ENCODE peak calls at places on chromosomes 2 and 18, in ten cellular contexts. T is left lung, O is sigmoid colon, F is globus pallidus, Z is mesothelial cell of epicardium, Q is mesenteric fat pad, A is NCI-H2029, P is AG09309, G is BJ, W is fibroblast of the conjunctiva. S is an unnamed sample.

GRCh38 chr18:26407721-26408601 is 140.4 kb downstream of the KCTD1 start:
- DNase-seq in G (no peak), A (no peak), W (no peak), F (no peak), O (no peak), P (no peak), T (no peak), Z (no peak), Q (no peak), S (no peak)

GRCh38 chr2:136238214-136238551 is 120.2 kb upstream of the CXCR4 start:
- DNase-seq in Z (no peak), P (no peak), F (no peak), T (no peak), G (no peak), O (no peak), A (no peak), W (no peak), Q (no peak), S (no peak)

GRCh38 chr2:200305797-200306718 is at the start of gene SPATS2L:
- DNase-seq in P (no peak), O (peak; percentile 93), Q (peak; percentile 93), A (no peak), W (peak; percentile 47), F (peak; percentile 68), T (peak; percentile 92), Z (peak; percentile 61), G (peak; percentile 49), S (peak; percentile 94)

GRCh38 chr2:143802242-143802641 is 673.0 kb downstream of the ARHGAP15 start:
- DNase-seq in F (no peak), T (no peak), P (no peak), Q (no peak), O (no peak), W (no peak), G (no peak), Z (no peak), A (no peak), S (no peak)

GRCh38 chr2:174778479-174778962 is 14.2 kb upstream of the CHRNA1 start:
- DNase-seq in O (no peak), A (no peak), Z (no peak), P (peak; percentile 98), Q (no peak), T (no peak), W (peak; percentile 80), G (peak; percentile 99), F (no peak), S (peak; percentile 85)

GRCh38 chr18:58781627-58782194 is 83.0 kb upstream of the ZNF532 start:
- DNase-seq in W (peak; percentile 61), T (no peak), P (peak; percentile 42), O (peak; percentile 85), Q (no peak), Z (peak; percentile 42), A (peak; percentile 53), G (no peak), F (peak; percentile 83), S (peak; percentile 89)

GRCh38 chr2:165864353-165864752 is 70.3 kb upstream of the GALNT3 start:
- DNase-seq in F (peak; percentile 33), O (no peak), Z (no peak), Q (no peak), W (no peak), G (no peak), T (no peak), P (no peak), A (no peak), S (no peak)

GRCh38 chr2:128626758-128627515 is 308.3 kb upstream of the HS6ST1 start:
- DNase-seq in F (no peak), A (no peak), T (no peak), O (peak; percentile 33), W (no peak), Q (peak; percentile 68), P (no peak), Z (peak; percentile 13), G (no peak), S (peak; percentile 29)

GRCh38 chr2:79120194-79120713 is at the start of gene REG1A:
- DNase-seq in Q (no peak), F (no peak), Z (no peak), P (no peak), A (no peak), O (no peak), T (no peak), G (no peak), W (no peak), S (no peak)

GRCh38 chr2:239601880-239602279 is 201.1 kb upstream of the HDAC4 start:
- DNase-seq in T (no peak), G (no peak), A (no peak), Q (peak; percentile 62), Z (no peak), F (no peak), P (no peak), O (no peak), W (no peak), S (no peak)

GRCh38 chr18:389658-390357 is 110.7 kb downstream of the COLEC12 start:
- DNase-seq in O (no peak), Q (no peak), T (no peak), Z (no peak), F (no peak), P (no peak), G (no peak), A (no peak), W (no peak), S (no peak)

GRCh38 chr2:80326214-80326613 is 21.7 kb upstream of the LRRTM1 start:
- DNase-seq in W (peak; percentile 21), Z (no peak), F (peak; percentile 54), G (no peak), A (no peak), P (no peak), O (no peak), Q (no peak), T (no peak), S (no peak)

GRCh38 chr18:40868110-40868858 is 1086.8 kb upstream of the PIK3C3 start:
- DNase-seq in O (no peak), A (no peak), T (no peak), W (peak; percentile 79), P (no peak), Z (no peak), G (peak; percentile 73), Q (no peak), F (no peak), S (no peak)

GRCh38 chr18:79775441-79776221 is 22.1 kb upstream of the KCNG2 start:
- DNase-seq in A (no peak), Z (no peak), Q (no peak), G (no peak), O (peak; percentile 58), P (no peak), T (peak; percentile 59), F (no peak), W (no peak), S (peak; percentile 52)

S was measured in kidney.